ENCODE peak calls at places on chromosomes 11 and 22, in five cellular contexts. One of them, this sample, is unnamed.

GRCh38 chr11:118602331-118602730 is 5.1 kb upstream of the PHLDB1 start:
- DNase-seq in ovary: no peak
- DNase-seq in PC-3: no peak
- DNase-seq in HepG2: no peak
- DNase-seq in RWPE1: no peak
- DNase-seq in this sample: no peak

GRCh38 chr11:43578346-43579170 is 102.0 kb upstream of the HSD17B12 start:
- DNase-seq in ovary: no peak
- DNase-seq in RWPE1: peak; percentile 47
- DNase-seq in HepG2: no peak
- DNase-seq in PC-3: peak; percentile 59
- DNase-seq in this sample: no peak

GRCh38 chr11:19660076-19660475 is 52.6 kb upstream of the NAV2 start:
- DNase-seq in RWPE1: peak; percentile 89
- DNase-seq in ovary: no peak
- DNase-seq in PC-3: peak; percentile 97
- DNase-seq in HepG2: peak; percentile 52
- DNase-seq in this sample: no peak

GRCh38 chr22:26746311-26746710 is 88.9 kb downstream of the MIAT start:
- DNase-seq in PC-3: no peak
- DNase-seq in ovary: no peak
- DNase-seq in RWPE1: no peak
- DNase-seq in HepG2: no peak
- DNase-seq in this sample: no peak

GRCh38 chr11:69263736-69264052 is 30.3 kb upstream of the MYEOV start:
- DNase-seq in ovary: no peak
- DNase-seq in HepG2: no peak
- DNase-seq in RWPE1: no peak
- DNase-seq in PC-3: no peak
- DNase-seq in this sample: no peak

GRCh38 chr22:34669001-34669400 is 397.0 kb upstream of the ISX start:
- DNase-seq in HepG2: no peak
- DNase-seq in ovary: no peak
- DNase-seq in PC-3: no peak
- DNase-seq in RWPE1: no peak
- DNase-seq in this sample: no peak

GRCh38 chr11:134665571-134666268 is 253.7 kb upstream of the B3GAT1 start:
- DNase-seq in ovary: no peak
- DNase-seq in PC-3: no peak
- DNase-seq in HepG2: no peak
- DNase-seq in RWPE1: no peak
- DNase-seq in this sample: no peak

GRCh38 chr11:102521121-102521520 is 9.4 kb downstream of the MMP7 start:
- DNase-seq in ovary: no peak
- DNase-seq in HepG2: no peak
- DNase-seq in RWPE1: no peak
- DNase-seq in PC-3: no peak
- DNase-seq in this sample: no peak

GRCh38 chr11:126101241-126101929 is 38.7 kb upstream of the CDON start:
- DNase-seq in ovary: peak; percentile 83
- DNase-seq in HepG2: no peak
- DNase-seq in RWPE1: no peak
- DNase-seq in PC-3: no peak
- DNase-seq in this sample: no peak

GRCh38 chr11:69116671-69117070 is 39.1 kb upstream of the SMIM38 start:
- DNase-seq in RWPE1: no peak
- DNase-seq in PC-3: no peak
- DNase-seq in ovary: no peak
- DNase-seq in HepG2: no peak
- DNase-seq in this sample: no peak

GRCh38 chr11:67468056-67468455 is 995 bp downstream of the TMEM134 start:
- DNase-seq in ovary: peak; percentile 50
- DNase-seq in RWPE1: peak; percentile 89
- DNase-seq in PC-3: peak; percentile 97
- DNase-seq in HepG2: no peak
- DNase-seq in this sample: no peak

GRCh38 chr11:35791088-35791958 is 128.7 kb downstream of the TRIM44 start:
- DNase-seq in ovary: no peak
- DNase-seq in HepG2: no peak
- DNase-seq in RWPE1: no peak
- DNase-seq in PC-3: no peak
- DNase-seq in this sample: no peak

GRCh38 chr11:68433541-68433940 is 27.0 kb upstream of the PPP6R3 start:
- DNase-seq in ovary: no peak
- DNase-seq in RWPE1: no peak
- DNase-seq in PC-3: no peak
- DNase-seq in HepG2: no peak
- DNase-seq in this sample: no peak

GRCh38 chr11:84014539-84014938 is 728.4 kb upstream of the CCDC90B start:
- DNase-seq in PC-3: no peak
- DNase-seq in HepG2: no peak
- DNase-seq in RWPE1: no peak
- DNase-seq in ovary: no peak
- DNase-seq in this sample: no peak

GRCh38 chr11:42085736-42086135 is 626.3 kb upstream of the LRRC4C start:
- DNase-seq in HepG2: no peak
- DNase-seq in RWPE1: no peak
- DNase-seq in PC-3: no peak
- DNase-seq in ovary: no peak
- DNase-seq in this sample: no peak

GRCh38 chr22:17980638-17981051 is 43.7 kb downstream of the MICAL3 start:
- DNase-seq in RWPE1: no peak
- DNase-seq in PC-3: no peak
- DNase-seq in HepG2: no peak
- DNase-seq in ovary: no peak
- DNase-seq in this sample: no peak

GRCh38 chr11:27300974-27301373 is 62.0 kb downstream of the CCDC34 start:
- DNase-seq in RWPE1: no peak
- DNase-seq in PC-3: peak; percentile 24
- DNase-seq in ovary: no peak
- DNase-seq in HepG2: no peak
- DNase-seq in this sample: no peak

DNA sequence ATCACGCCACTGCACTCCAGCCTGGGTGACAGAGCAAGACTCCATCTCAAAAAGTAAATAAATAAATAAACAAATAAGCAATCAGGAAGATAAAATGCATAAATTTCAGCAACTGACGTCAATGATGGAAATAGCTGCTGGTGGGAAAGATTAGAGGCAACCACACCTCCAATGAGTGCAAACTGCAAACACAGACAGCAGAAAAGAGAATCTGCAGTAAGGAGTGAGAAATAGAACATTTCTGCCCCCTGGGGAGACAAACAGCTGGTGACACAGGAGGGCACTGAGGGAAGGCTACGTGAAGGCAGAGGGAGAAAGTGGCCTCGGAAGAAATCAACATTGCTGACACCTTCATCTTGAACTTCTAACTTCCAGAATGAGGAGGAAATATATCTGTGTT is 6.5 kb downstream of the PI4KA start:
- DNase-seq in RWPE1: no peak
- DNase-seq in ovary: no peak
- DNase-seq in PC-3: no peak
- DNase-seq in HepG2: no peak
- DNase-seq in this sample: no peak
- TF ChIP-seq CTCF in RWPE1: no peak
- TF ChIP-seq CTCF in ovary: no peak
- TF ChIP-seq CTCF in PC-3: no peak
- TF ChIP-seq CTCF in HepG2: peak; percentile 30
- TF ChIP-seq CTCF in this sample: no peak

DNA sequence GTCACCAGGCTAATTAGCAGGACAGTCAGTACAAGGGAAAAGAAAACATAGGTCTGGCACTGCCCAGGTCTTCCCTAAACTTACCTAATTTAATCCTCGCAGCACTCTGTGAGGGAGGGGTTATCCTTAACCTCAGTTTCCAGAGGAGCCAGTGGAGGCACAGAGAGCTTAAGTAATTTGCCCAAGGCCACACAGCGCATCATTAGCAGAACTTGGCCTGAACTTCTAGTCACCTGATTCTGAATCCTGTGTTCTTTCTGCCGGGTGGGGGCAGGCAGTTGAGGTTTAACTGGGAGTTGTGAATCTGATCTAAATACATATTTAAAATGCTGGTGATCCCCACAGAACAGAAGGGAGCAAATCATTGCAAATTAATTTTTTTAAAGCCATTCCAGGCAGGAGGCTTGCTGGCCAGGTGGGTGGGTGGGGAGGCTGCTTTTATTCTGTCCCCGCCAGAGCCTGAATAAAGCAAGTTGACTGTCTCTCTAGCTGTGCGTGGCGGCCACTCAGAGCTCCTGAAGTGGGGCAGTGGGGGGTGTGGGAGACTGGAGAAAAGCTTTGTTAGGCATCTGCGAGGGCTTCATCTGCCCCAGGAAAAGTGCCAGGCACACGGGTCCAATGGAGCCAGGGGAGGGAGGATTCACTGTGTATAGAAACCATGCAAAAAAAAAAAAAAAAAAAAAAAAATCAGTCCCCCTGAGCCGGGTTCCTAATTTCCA is 66.1 kb downstream of the NFAM1 start:
- DNase-seq in PC-3: no peak
- DNase-seq in HepG2: no peak
- DNase-seq in ovary: no peak
- DNase-seq in RWPE1: no peak
- DNase-seq in this sample: no peak
- TF ChIP-seq CTCF in PC-3: no peak
- TF ChIP-seq CTCF in HepG2: no peak
- TF ChIP-seq CTCF in ovary: no peak
- TF ChIP-seq CTCF in RWPE1: no peak
- TF ChIP-seq CTCF in this sample: no peak

GRCh38 chr22:28736296-28737155 is 5.1 kb downstream of the CHEK2 start:
- DNase-seq in ovary: no peak
- DNase-seq in HepG2: no peak
- DNase-seq in PC-3: no peak
- DNase-seq in RWPE1: no peak
- DNase-seq in this sample: no peak

GRCh38 chr22:28743852-28744251 is 2.0 kb downstream of the HSCB start:
- DNase-seq in ovary: no peak
- DNase-seq in PC-3: no peak
- DNase-seq in RWPE1: no peak
- DNase-seq in HepG2: no peak
- DNase-seq in this sample: no peak

GRCh38 chr22:28741200-28741757 is 341 bp downstream of the CHEK2 start:
- DNase-seq in HepG2: no peak
- DNase-seq in RWPE1: no peak
- DNase-seq in PC-3: no peak
- DNase-seq in ovary: no peak
- DNase-seq in this sample: no peak

GRCh38 chr22:28742562-28742962 is 723 bp downstream of the HSCB start:
- DNase-seq in PC-3: no peak
- DNase-seq in ovary: no peak
- DNase-seq in HepG2: no peak
- DNase-seq in RWPE1: no peak
- DNase-seq in this sample: no peak

DNA sequence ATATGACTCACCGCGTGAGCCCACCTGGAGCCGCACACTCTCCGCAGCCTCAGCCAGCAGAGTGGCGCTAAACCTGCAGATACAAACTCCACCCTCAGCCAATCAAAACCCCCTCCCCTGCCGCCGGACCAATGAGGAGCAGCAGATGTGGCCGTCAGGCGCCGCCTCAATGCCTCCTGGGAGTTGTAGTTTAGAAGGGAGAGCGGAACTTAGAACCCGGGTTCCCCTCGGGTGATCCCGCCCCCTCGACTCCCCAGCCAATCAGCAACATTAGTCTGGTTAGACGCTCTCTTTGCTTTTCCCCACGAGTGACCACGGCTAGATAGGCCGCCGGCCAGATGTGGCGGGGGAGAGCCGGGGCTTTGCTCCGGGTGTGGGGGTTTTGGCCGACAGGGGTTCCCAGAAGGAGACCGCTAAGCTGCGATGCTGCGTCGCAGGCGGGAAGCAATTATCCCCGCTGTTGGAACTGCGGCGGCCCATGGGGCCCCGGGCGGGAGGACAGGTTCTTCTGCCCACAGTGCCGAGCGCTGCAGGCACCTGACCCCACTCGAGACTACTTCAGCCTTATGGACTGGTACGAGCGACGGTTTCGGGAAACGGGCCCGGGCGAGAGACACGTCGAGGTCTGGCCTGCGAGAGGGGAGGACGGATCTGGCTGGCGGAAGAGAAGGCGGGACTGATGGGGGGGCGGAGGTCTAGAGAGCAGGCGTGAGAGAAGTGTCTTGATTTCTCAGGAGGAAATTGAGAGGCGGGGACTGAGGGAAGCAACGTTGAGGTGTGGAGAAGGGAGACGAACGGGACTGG is at the start of the genes CHEK2 and HSCB:
- DNase-seq in RWPE1: peak; percentile 96
- DNase-seq in HepG2: peak; percentile 98
- DNase-seq in ovary: peak; percentile 98
- DNase-seq in PC-3: peak; percentile 96
- DNase-seq in this sample: peak; percentile 95
- TF ChIP-seq CTCF in RWPE1: peak; percentile 24
- TF ChIP-seq CTCF in HepG2: peak; percentile 52
- TF ChIP-seq CTCF in ovary: no peak
- TF ChIP-seq CTCF in PC-3: peak; percentile 21
- TF ChIP-seq CTCF in this sample: no peak

GRCh38 chr11:46534713-46535112 is 59.1 kb downstream of the AMBRA1 start:
- DNase-seq in ovary: no peak
- DNase-seq in RWPE1: no peak
- DNase-seq in PC-3: no peak
- DNase-seq in HepG2: no peak
- DNase-seq in this sample: no peak

GRCh38 chr11:46529928-46530574 is 63.8 kb downstream of the AMBRA1 start:
- DNase-seq in PC-3: no peak
- DNase-seq in RWPE1: no peak
- DNase-seq in ovary: no peak
- DNase-seq in HepG2: no peak
- DNase-seq in this sample: no peak

GRCh38 chr11:46537121-46537520 is 56.7 kb downstream of the AMBRA1 start:
- DNase-seq in RWPE1: no peak
- DNase-seq in HepG2: no peak
- DNase-seq in ovary: no peak
- DNase-seq in PC-3: peak; percentile 18
- DNase-seq in this sample: no peak

GRCh38 chr11:46535688-46536087 is 58.1 kb downstream of the AMBRA1 start:
- DNase-seq in RWPE1: no peak
- DNase-seq in HepG2: no peak
- DNase-seq in ovary: no peak
- DNase-seq in PC-3: no peak
- DNase-seq in this sample: no peak

GRCh38 chr11:46533396-46534110 is 60.3 kb downstream of the AMBRA1 start:
- DNase-seq in ovary: no peak
- DNase-seq in PC-3: no peak
- DNase-seq in HepG2: no peak
- DNase-seq in RWPE1: no peak
- DNase-seq in this sample: no peak
- TF ChIP-seq CTCF in ovary: no peak
- TF ChIP-seq CTCF in PC-3: no peak
- TF ChIP-seq CTCF in HepG2: no peak
- TF ChIP-seq CTCF in RWPE1: no peak
- TF ChIP-seq CTCF in this sample: no peak

This sample was measured in retinal pigment epithelial cell.